ENCODE peak calls at places on chromosomes 5 and 9, in five cellular contexts. One of them, this sample, is unnamed.

GRCh38 chr5:91670565-91670964 is 287.4 kb upstream of the ARRDC3 start:
- DNase-seq in kidney: no peak
- DNase-seq in psoas muscle: no peak
- DNase-seq in IMR-90: no peak
- DNase-seq in CD4-positive, alpha-beta T cell: no peak
- DNase-seq in this sample: no peak

GRCh38 chr9:114308361-114308950 is 14.4 kb upstream of the ORM1 start:
- DNase-seq in CD4-positive, alpha-beta T cell: no peak
- DNase-seq in kidney: peak; percentile 32
- DNase-seq in IMR-90: no peak
- DNase-seq in psoas muscle: no peak
- DNase-seq in this sample: peak; percentile 8

GRCh38 chr5:84478603-84479002 is 93.9 kb upstream of the EDIL3 start:
- DNase-seq in IMR-90: peak; percentile 33
- DNase-seq in kidney: no peak
- DNase-seq in CD4-positive, alpha-beta T cell: no peak
- DNase-seq in psoas muscle: no peak
- DNase-seq in this sample: no peak

GRCh38 chr5:61301820-61302563 is 30.1 kb upstream of the ZSWIM6 start:
- DNase-seq in psoas muscle: peak; percentile 83
- DNase-seq in IMR-90: peak; percentile 100
- DNase-seq in CD4-positive, alpha-beta T cell: no peak
- DNase-seq in kidney: peak; percentile 76
- DNase-seq in this sample: no peak

GRCh38 chr9:78003730-78004129 is 27.9 kb downstream of the GNAQ start:
- DNase-seq in CD4-positive, alpha-beta T cell: no peak
- DNase-seq in IMR-90: no peak
- DNase-seq in psoas muscle: no peak
- DNase-seq in kidney: no peak
- DNase-seq in this sample: no peak

GRCh38 chr9:132994410-132995120 is 16.1 kb downstream of the GFI1B start:
- DNase-seq in kidney: peak; percentile 67
- DNase-seq in psoas muscle: no peak
- DNase-seq in IMR-90: peak; percentile 57
- DNase-seq in CD4-positive, alpha-beta T cell: no peak
- DNase-seq in this sample: peak; percentile 39

GRCh38 chr5:59380350-59380951 is 513.1 kb downstream of the PDE4D start:
- DNase-seq in CD4-positive, alpha-beta T cell: no peak
- DNase-seq in IMR-90: peak; percentile 71
- DNase-seq in kidney: no peak
- DNase-seq in psoas muscle: no peak
- DNase-seq in this sample: no peak

GRCh38 chr5:100790170-100790665 is 112.9 kb downstream of the ST8SIA4 start:
- DNase-seq in IMR-90: no peak
- DNase-seq in psoas muscle: no peak
- DNase-seq in CD4-positive, alpha-beta T cell: no peak
- DNase-seq in kidney: no peak
- DNase-seq in this sample: no peak

GRCh38 chr5:112109331-112109993 is 309.6 kb downstream of the EPB41L4A start:
- DNase-seq in psoas muscle: no peak
- DNase-seq in CD4-positive, alpha-beta T cell: no peak
- DNase-seq in kidney: no peak
- DNase-seq in IMR-90: peak; percentile 87
- DNase-seq in this sample: no peak

GRCh38 chr5:165630211-165630866 is 2124.9 kb downstream of the MAT2B start:
- DNase-seq in IMR-90: peak; percentile 64
- DNase-seq in kidney: peak; percentile 39
- DNase-seq in psoas muscle: no peak
- DNase-seq in CD4-positive, alpha-beta T cell: no peak
- DNase-seq in this sample: no peak

GRCh38 chr9:112764837-112765236 is 14.3 kb downstream of the SNX30 start:
- DNase-seq in IMR-90: no peak
- DNase-seq in psoas muscle: no peak
- DNase-seq in CD4-positive, alpha-beta T cell: no peak
- DNase-seq in kidney: no peak
- DNase-seq in this sample: no peak

GRCh38 chr5:124124711-124125229 is 612.8 kb downstream of the CSNK1G3 start:
- DNase-seq in psoas muscle: no peak
- DNase-seq in CD4-positive, alpha-beta T cell: no peak
- DNase-seq in kidney: no peak
- DNase-seq in IMR-90: peak; percentile 0
- DNase-seq in this sample: no peak

GRCh38 chr9:68685770-68686169 is 19.3 kb upstream of the PIP5K1B start:
- DNase-seq in IMR-90: no peak
- DNase-seq in kidney: no peak
- DNase-seq in CD4-positive, alpha-beta T cell: no peak
- DNase-seq in psoas muscle: no peak
- DNase-seq in this sample: no peak

GRCh38 chr5:167995844-167996400 is 295.5 kb upstream of the WWC1 start:
- DNase-seq in CD4-positive, alpha-beta T cell: no peak
- DNase-seq in IMR-90: no peak
- DNase-seq in kidney: no peak
- DNase-seq in psoas muscle: no peak
- DNase-seq in this sample: no peak

GRCh38 chr9:35664531-35665470 is at the start of gene ARHGEF39:
- DNase-seq in CD4-positive, alpha-beta T cell: peak; percentile 35
- DNase-seq in IMR-90: peak; percentile 68
- DNase-seq in kidney: peak; percentile 92
- DNase-seq in psoas muscle: peak; percentile 89
- DNase-seq in this sample: peak; percentile 62
- TF ChIP-seq CTCF in CD4-positive, alpha-beta T cell: no peak
- TF ChIP-seq CTCF in IMR-90: peak; percentile 23
- TF ChIP-seq CTCF in kidney: peak; percentile 18
- TF ChIP-seq CTCF in psoas muscle: no peak
- TF ChIP-seq CTCF in this sample: no peak

GRCh38 chr9:34591091-34591910 is 1.8 kb upstream of the CNTFR start:
- DNase-seq in IMR-90: peak; percentile 60
- DNase-seq in CD4-positive, alpha-beta T cell: peak; percentile 70
- DNase-seq in psoas muscle: peak; percentile 94
- DNase-seq in kidney: peak; percentile 94
- DNase-seq in this sample: peak; percentile 77

GRCh38 chr9:34590376-34591090 is 1.0 kb upstream of the CNTFR start:
- DNase-seq in kidney: peak; percentile 77
- DNase-seq in CD4-positive, alpha-beta T cell: no peak
- DNase-seq in IMR-90: no peak
- DNase-seq in psoas muscle: peak; percentile 81
- DNase-seq in this sample: no peak

GRCh38 chr9:34592895-34593601 is 3.5 kb upstream of the CNTFR start:
- DNase-seq in IMR-90: no peak
- DNase-seq in CD4-positive, alpha-beta T cell: no peak
- DNase-seq in psoas muscle: peak; percentile 96
- DNase-seq in kidney: peak; percentile 92
- DNase-seq in this sample: no peak

GRCh38 chr9:34594177-34594576 is 4.7 kb upstream of the CNTFR start:
- DNase-seq in kidney: peak; percentile 87
- DNase-seq in IMR-90: no peak
- DNase-seq in psoas muscle: peak; percentile 76
- DNase-seq in CD4-positive, alpha-beta T cell: no peak
- DNase-seq in this sample: no peak

DNA sequence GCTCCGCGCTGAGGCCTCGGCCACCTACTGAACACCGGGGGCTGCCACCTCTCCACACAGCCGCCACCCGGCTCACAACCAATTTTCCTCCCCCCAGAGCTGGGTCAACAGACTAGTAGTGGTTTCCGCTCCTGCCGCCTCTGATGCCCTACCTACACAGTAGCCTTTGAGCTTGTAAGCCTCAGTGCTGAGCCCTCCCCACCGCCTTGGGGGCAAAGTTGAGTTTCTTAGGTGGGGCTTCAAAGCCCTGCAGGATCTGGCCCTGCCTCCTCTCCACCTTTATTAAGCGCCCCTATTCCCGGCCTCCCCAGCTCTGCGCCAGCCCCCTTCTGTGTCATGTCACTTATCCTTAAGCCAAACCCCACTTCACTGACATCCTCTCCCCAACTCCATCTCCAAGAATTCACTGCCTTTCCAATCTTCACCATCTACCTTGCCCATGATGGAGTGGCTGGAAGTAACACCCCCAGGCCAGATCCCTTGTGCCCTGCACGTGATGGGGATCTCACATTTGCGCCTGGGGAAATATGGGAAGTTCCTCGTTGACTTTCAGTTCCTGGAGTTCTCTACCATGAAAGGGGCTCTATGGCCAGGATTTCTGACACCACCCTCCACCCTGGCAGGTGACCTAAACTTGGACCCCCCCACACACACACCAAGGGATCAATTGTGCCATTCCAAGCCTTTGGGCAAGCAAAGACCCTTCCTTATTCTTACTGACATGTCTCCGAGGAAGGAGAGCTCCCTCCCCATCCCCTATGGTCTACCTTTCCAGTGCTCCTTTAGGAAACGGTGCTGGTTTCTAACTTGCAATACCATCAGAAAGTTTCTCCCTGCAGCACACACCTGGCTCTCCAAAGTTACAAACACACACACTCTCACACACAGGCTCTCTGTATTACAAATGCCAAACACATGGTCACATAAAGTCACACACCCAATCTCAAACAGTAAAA is 2.7 kb upstream of the CNTFR start:
- DNase-seq in CD4-positive, alpha-beta T cell: no peak
- DNase-seq in kidney: no peak
- DNase-seq in psoas muscle: no peak
- DNase-seq in IMR-90: no peak
- DNase-seq in this sample: no peak
- TF ChIP-seq CTCF in CD4-positive, alpha-beta T cell: no peak
- TF ChIP-seq CTCF in kidney: no peak
- TF ChIP-seq CTCF in psoas muscle: no peak
- TF ChIP-seq CTCF in IMR-90: no peak
- TF ChIP-seq CTCF in this sample: peak; percentile 9

GRCh38 chr5:35600591-35600990 is 17.1 kb upstream of the SPEF2 start:
- DNase-seq in kidney: no peak
- DNase-seq in IMR-90: no peak
- DNase-seq in CD4-positive, alpha-beta T cell: no peak
- DNase-seq in psoas muscle: no peak
- DNase-seq in this sample: no peak

GRCh38 chr5:35593338-35593737 is 24.3 kb upstream of the SPEF2 start:
- DNase-seq in psoas muscle: no peak
- DNase-seq in IMR-90: no peak
- DNase-seq in kidney: no peak
- DNase-seq in CD4-positive, alpha-beta T cell: no peak
- DNase-seq in this sample: no peak

GRCh38 chr5:35598707-35599370 is 18.8 kb upstream of the SPEF2 start:
- DNase-seq in IMR-90: no peak
- DNase-seq in psoas muscle: no peak
- DNase-seq in CD4-positive, alpha-beta T cell: no peak
- DNase-seq in kidney: peak; percentile 31
- DNase-seq in this sample: no peak
- TF ChIP-seq CTCF in IMR-90: no peak
- TF ChIP-seq CTCF in psoas muscle: no peak
- TF ChIP-seq CTCF in CD4-positive, alpha-beta T cell: no peak
- TF ChIP-seq CTCF in kidney: peak; percentile 34
- TF ChIP-seq CTCF in this sample: no peak

DNA sequence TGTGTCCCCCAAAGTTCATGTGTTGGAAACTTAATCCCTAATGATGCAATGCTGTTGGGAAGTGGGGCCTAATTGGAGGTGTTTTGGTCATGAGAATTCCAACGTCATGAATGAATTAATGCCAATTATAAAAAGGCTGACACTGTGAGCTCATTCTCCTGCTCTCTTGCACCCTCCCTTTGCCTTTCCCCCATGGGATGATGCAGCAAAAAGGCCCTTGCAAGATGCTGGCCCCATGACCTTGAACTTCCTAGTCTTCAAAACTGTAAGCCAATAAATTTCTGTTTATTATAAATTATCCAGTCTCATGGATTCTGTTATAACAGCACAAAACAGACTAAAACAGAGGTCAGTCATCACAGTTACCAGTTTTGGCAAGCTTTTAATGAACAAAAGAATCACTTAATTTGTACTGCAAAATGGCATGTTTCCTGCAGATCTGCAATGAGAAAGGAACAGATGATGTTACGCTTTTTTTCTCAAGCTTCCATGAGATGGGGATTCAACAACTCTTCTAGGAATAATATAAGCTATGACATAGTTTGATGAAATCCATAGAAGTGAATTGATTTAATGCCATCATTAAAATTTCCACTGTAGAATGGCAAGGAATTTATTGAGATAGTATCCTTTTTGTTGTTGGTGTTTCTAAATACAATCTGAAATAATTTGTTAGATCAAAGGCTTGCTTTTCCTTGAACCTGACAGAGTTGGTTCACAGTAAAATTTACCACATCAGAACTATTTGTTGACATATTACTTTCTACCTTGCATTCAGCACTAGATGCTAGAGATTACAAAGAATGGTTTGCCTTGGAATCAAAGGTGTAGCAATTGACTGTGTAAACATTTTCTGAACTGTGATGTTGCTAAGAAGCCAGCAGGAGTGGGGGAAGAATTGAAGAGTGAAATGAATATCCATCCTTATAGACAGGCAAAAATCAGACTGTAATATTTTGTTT is 29.3 kb upstream of the RFK start:
- DNase-seq in kidney: no peak
- DNase-seq in IMR-90: no peak
- DNase-seq in psoas muscle: no peak
- DNase-seq in CD4-positive, alpha-beta T cell: no peak
- DNase-seq in this sample: no peak
- TF ChIP-seq CTCF in kidney: no peak
- TF ChIP-seq CTCF in IMR-90: no peak
- TF ChIP-seq CTCF in psoas muscle: no peak
- TF ChIP-seq CTCF in CD4-positive, alpha-beta T cell: no peak
- TF ChIP-seq CTCF in this sample: no peak

GRCh38 chr9:99192786-99193465 is 28.8 kb downstream of the ALG2 start:
- DNase-seq in kidney: no peak
- DNase-seq in psoas muscle: no peak
- DNase-seq in IMR-90: peak; percentile 24
- DNase-seq in CD4-positive, alpha-beta T cell: no peak
- DNase-seq in this sample: no peak
- TF ChIP-seq CTCF in kidney: no peak
- TF ChIP-seq CTCF in psoas muscle: no peak
- TF ChIP-seq CTCF in IMR-90: peak; percentile 23
- TF ChIP-seq CTCF in CD4-positive, alpha-beta T cell: no peak
- TF ChIP-seq CTCF in this sample: no peak

GRCh38 chr5:180360078-180360957 is 7.2 kb upstream of the GFPT2 start:
- DNase-seq in kidney: no peak
- DNase-seq in IMR-90: no peak
- DNase-seq in psoas muscle: no peak
- DNase-seq in CD4-positive, alpha-beta T cell: no peak
- DNase-seq in this sample: no peak
- TF ChIP-seq CTCF in kidney: no peak
- TF ChIP-seq CTCF in IMR-90: no peak
- TF ChIP-seq CTCF in psoas muscle: no peak
- TF ChIP-seq CTCF in CD4-positive, alpha-beta T cell: no peak
- TF ChIP-seq CTCF in this sample: no peak